ENCODE peak calls at places on chromosome 5, in six cellular contexts. T is choroid plexus epithelial cell; W is CD8-positive, alpha-beta T cell; N is brain microvascular endothelial cell; U is A549; K is tibial nerve. S is an unnamed sample.
A peak's percentile ranks its signal among the peaks of the same experiment; 100 is the strongest.

GRCh38 chr5:135230326-135230925 is 168.6 kb downstream of the MACROH2A1 start:
- DNase-seq in T (peak; percentile 87), W (no peak), N (peak; percentile 66), U (no peak), K (peak; percentile 32), S (no peak)

GRCh38 chr5:179601871-179602625 is 21.4 kb downstream of the HNRNPH1 start:
- DNase-seq in T (no peak), W (no peak), N (no peak), U (no peak), K (no peak), S (no peak)

GRCh38 chr5:912356-913091 is 19.8 kb downstream of the TRIP13 start:
- DNase-seq in T (peak; percentile 86), W (peak; percentile 46), N (peak; percentile 100), U (peak; percentile 98), K (no peak), S (peak; percentile 56)

GRCh38 chr5:74543162-74543995 is 97.1 kb downstream of the ENC1 start:
- DNase-seq in T (peak; percentile 74), W (no peak), N (peak; percentile 84), U (peak; percentile 82), K (no peak), S (peak; percentile 79)

GRCh38 chr5:83711982-83712601 is 8.6 kb downstream of the HAPLN1 start:
- DNase-seq in T (peak; percentile 70), W (no peak), N (peak; percentile 53), U (peak; percentile 59), K (peak; percentile 87), S (no peak)

GRCh38 chr5:14142856-14143508 is at the start of gene TRIO:
- DNase-seq in T (peak; percentile 93), W (peak; percentile 32), N (peak; percentile 90), U (peak; percentile 90), K (peak; percentile 91), S (no peak)

GRCh38 chr5:168365581-168366081 is 74.2 kb downstream of the WWC1 start:
- DNase-seq in T (no peak), W (no peak), N (no peak), U (peak; percentile 38), K (peak; percentile 7), S (no peak)

GRCh38 chr5:58466939-58467338 is 7.1 kb upstream of the PLK2 start:
- DNase-seq in T (peak; percentile 87), W (no peak), N (peak; percentile 78), U (peak; percentile 70), K (no peak), S (no peak)

GRCh38 chr5:168356592-168356991 is 65.1 kb downstream of the WWC1 start:
- DNase-seq in T (no peak), W (no peak), N (no peak), U (no peak), K (no peak), S (no peak)

GRCh38 chr5:103560826-103561225 is 1.8 kb downstream of the NUDT12 start:
- DNase-seq in T (no peak), W (no peak), N (no peak), U (no peak), K (no peak), S (no peak)

GRCh38 chr5:139092741-139093140 is 105.4 kb downstream of the SIL1 start:
- DNase-seq in T (no peak), W (no peak), N (no peak), U (no peak), K (no peak), S (no peak)

GRCh38 chr5:137114529-137114928 is 384.6 kb downstream of the SPOCK1 start:
- DNase-seq in T (peak; percentile 5), W (no peak), N (no peak), U (peak; percentile 37), K (no peak), S (peak; percentile 24)

GRCh38 chr5:135599421-135600140 is 20.8 kb upstream of the CXCL14 start:
- DNase-seq in T (no peak), W (no peak), N (no peak), U (no peak), K (no peak), S (no peak)

GRCh38 chr5:89572696-89573095 is 689.7 kb upstream of the MEF2C start:
- DNase-seq in T (peak; percentile 82), W (no peak), N (peak; percentile 33), U (no peak), K (no peak), S (peak; percentile 67)

GRCh38 chr5:54460181-54460919 is 4.9 kb downstream of the HSPB3 start:
- DNase-seq in T (peak; percentile 30), W (no peak), N (peak; percentile 37), U (peak; percentile 54), K (no peak), S (no peak)

GRCh38 chr5:82465235-82465634 is 187.1 kb upstream of the RPS23 start:
- DNase-seq in T (peak; percentile 8), W (no peak), N (peak; percentile 48), U (no peak), K (no peak), S (no peak)

GRCh38 chr5:150286820-150287219 is 2.8 kb downstream of the CAMK2A start:
- DNase-seq in T (no peak), W (no peak), N (no peak), U (peak; percentile 57), K (no peak), S (no peak)

GRCh38 chr5:89147026-89147425 is 264.0 kb upstream of the MEF2C start:
- DNase-seq in T (peak; percentile 1), W (no peak), N (no peak), U (no peak), K (no peak), S (no peak)

GRCh38 chr5:62475072-62475471 is 62.5 kb downstream of the IPO11 start:
- DNase-seq in T (peak; percentile 54), W (no peak), N (peak; percentile 60), U (peak; percentile 24), K (no peak), S (no peak)

GRCh38 chr5:41707853-41708603 is 162.2 kb downstream of the OXCT1 start:
- DNase-seq in T (peak; percentile 84), W (no peak), N (peak; percentile 61), U (peak; percentile 27), K (no peak), S (peak; percentile 9)

GRCh38 chr5:80343067-80343466 is 23.3 kb downstream of the SPZ1 start:
- DNase-seq in T (no peak), W (no peak), N (no peak), U (no peak), K (no peak), S (no peak)

GRCh38 chr5:91150636-91151035 is 232.5 kb downstream of the ARRDC3 start:
- DNase-seq in T (no peak), W (no peak), N (no peak), U (no peak), K (no peak), S (no peak)

GRCh38 chr5:170296935-170297588 is 515 bp downstream of the LCP2 start:
- DNase-seq in T (no peak), W (no peak), N (no peak), U (no peak), K (no peak), S (no peak)

GRCh38 chr5:68288756-68289134 is 73.2 kb downstream of the PIK3R1 start:
- DNase-seq in T (no peak), W (no peak), N (no peak), U (no peak), K (no peak), S (no peak)

GRCh38 chr5:138441221-138441620 is 2.4 kb downstream of the REEP2 start:
- DNase-seq in T (no peak), W (no peak), N (no peak), U (no peak), K (no peak), S (no peak)

GRCh38 chr5:140287776-140288521 is 15.0 kb downstream of the PFDN1 start:
- DNase-seq in T (no peak), W (no peak), N (no peak), U (no peak), K (no peak), S (no peak)

GRCh38 chr5:175032741-175033151 is 308.4 kb downstream of the MSX2 start:
- DNase-seq in T (no peak), W (no peak), N (no peak), U (no peak), K (no peak), S (no peak)

GRCh38 chr5:170131235-170131634 is 25.5 kb downstream of the FOXI1 start:
- DNase-seq in T (no peak), W (no peak), N (no peak), U (no peak), K (no peak), S (no peak)

GRCh38 chr5:16489322-16489791 is 23.8 kb upstream of the ZNF622 start:
- DNase-seq in T (peak; percentile 85), W (no peak), N (no peak), U (peak; percentile 47), K (peak; percentile 31), S (peak; percentile 14)

GRCh38 chr5:9263656-9264055 is 282.2 kb downstream of the SEMA5A start:
- DNase-seq in T (no peak), W (no peak), N (no peak), U (no peak), K (no peak), S (no peak)

GRCh38 chr5:60522299-60522915 is 177.6 kb downstream of the DEPDC1B start:
- DNase-seq in T (peak; percentile 81), W (no peak), N (peak; percentile 80), U (no peak), K (no peak), S (no peak)

GRCh38 chr5:6194906-6195612 is 183.3 kb downstream of the MED10 start:
- DNase-seq in T (no peak), W (no peak), N (no peak), U (no peak), K (no peak), S (no peak)
- H3K4me3 ChIP-seq in T (no peak overlapping the region), W (no peak overlapping the region), N (no peak overlapping the region), U (no peak overlapping the region), K (no peak overlapping the region), S (no peak overlapping the region)

GRCh38 chr5:147346006-147346561 is 111.3 kb downstream of the STK32A start:
- DNase-seq in T (no peak), W (no peak), N (no peak), U (no peak), K (no peak), S (no peak)
- TF ChIP-seq CTCF in T (peak; percentile 18), W (no peak), N (peak; percentile 38), U (no peak), K (no peak), S (no peak)

DNA sequence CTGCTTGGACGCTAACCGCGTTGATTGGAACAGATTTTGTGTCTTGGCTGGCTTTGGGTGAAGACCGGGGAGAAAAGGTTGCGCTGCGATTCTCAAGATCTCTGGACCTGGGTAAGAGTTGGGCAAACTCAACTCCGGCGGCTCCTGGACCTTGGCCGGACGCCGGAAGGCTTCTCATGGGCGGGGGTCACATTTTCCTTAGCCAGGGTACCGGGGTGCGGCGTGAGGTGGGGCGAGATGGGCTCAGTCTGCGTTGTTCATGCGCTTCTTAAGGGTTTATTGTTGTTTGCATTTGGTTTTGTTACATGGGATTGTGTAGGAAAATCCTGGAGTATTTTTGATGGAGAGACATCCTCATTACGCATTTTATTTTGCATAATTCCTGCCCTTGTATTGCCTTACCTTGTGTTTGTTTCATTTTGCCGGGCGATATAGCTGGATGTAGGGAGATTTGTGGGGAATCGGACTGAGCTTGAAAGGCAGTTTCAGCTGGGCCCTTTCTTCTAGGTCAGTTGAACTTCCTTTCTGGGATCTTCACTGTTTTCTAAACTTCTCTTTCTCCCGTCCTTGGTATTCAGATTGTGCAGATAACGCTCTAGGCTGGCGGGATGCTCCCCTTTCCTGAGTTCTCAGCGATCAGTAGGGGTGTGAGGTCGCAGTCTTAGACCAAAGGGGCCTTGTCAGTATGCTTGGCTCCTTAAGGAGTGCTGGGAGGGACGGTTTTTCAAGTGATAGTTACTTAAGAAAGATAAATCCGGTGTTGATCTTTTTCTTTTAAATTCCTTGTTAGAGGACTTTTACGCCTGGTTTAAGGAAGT is 559 bp downstream of the MEGF10 start:
- DNase-seq in T (peak; percentile 20), W (no peak), N (no peak), U (no peak), K (no peak), S (no peak)
- H3K4me3 ChIP-seq in T (peak overlapping the region; percentile 68), W (no peak overlapping the region), N (peak overlapping the region; percentile 74), U (peak overlapping the region; percentile 34), K (peak overlapping the region; percentile 56), S (peak overlapping the region; percentile 44)

GRCh38 chr5:173629628-173630027 is 13.2 kb upstream of the BOD1 start:
- DNase-seq in T (no peak), W (no peak), N (no peak), U (peak; percentile 34), K (no peak), S (no peak)
- TF ChIP-seq CTCF in T (peak; percentile 57), W (no peak), N (peak; percentile 57), U (peak; percentile 28), K (peak; percentile 4), S (peak; percentile 21)